ENCODE peak calls at places on chromosomes 3 and 15, in ten cellular contexts. Z is tibial nerve, N is fibroblast of mammary gland, D is cardiac muscle cell, U is thoracic aorta, T is brain microvascular endothelial cell, V is HCT116, Q is cardiac fibroblast, S is SK-N-SH, W is AG04450. F is an unnamed sample.
A peak's percentile ranks its signal among the peaks of the same experiment; 100 is the strongest.

GRCh38 chr3:126417461-126418255 is 22.9 kb downstream of the CFAP100 start:
- DNase-seq in Q (no peak), S (peak; percentile 19), T (no peak), Z (no peak), D (no peak), U (no peak), N (no peak), V (no peak), W (no peak), F (no peak)

GRCh38 chr3:2354702-2355101 is 256.0 kb downstream of the CNTN4 start:
- DNase-seq in Q (peak; percentile 2), Z (no peak), S (peak; percentile 60), T (no peak), U (no peak), W (no peak), N (peak; percentile 33), V (no peak), D (peak; percentile 54), F (no peak)

GRCh38 chr3:139339219-139339906 is 4.5 kb upstream of the MRPS22 start:
- DNase-seq in Q (no peak), U (no peak), W (no peak), N (peak; percentile 19), S (no peak), D (no peak), T (peak; percentile 29), Z (no peak), V (no peak), F (no peak)

GRCh38 chr3:42159706-42160472 is 68.7 kb downstream of the TRAK1 start:
- DNase-seq in D (peak; percentile 89), Z (no peak), W (no peak), S (peak; percentile 86), T (no peak), N (no peak), V (peak; percentile 59), U (no peak), Q (peak; percentile 29), F (peak; percentile 28)

GRCh38 chr3:30496496-30496966 is 109.9 kb upstream of the TGFBR2 start:
- DNase-seq in T (peak; percentile 74), Q (peak; percentile 87), W (peak; percentile 55), Z (peak; percentile 49), U (no peak), D (no peak), N (peak; percentile 84), S (no peak), V (no peak), F (peak; percentile 79)

GRCh38 chr15:43270676-43271306 is 4.1 kb upstream of the TGM5 start:
- DNase-seq in Z (no peak), S (no peak), N (no peak), Q (no peak), D (no peak), V (no peak), U (no peak), T (no peak), W (no peak), F (no peak)

GRCh38 chr3:10353661-10354372 is 32.9 kb upstream of the SEC13 start:
- DNase-seq in Q (peak; percentile 30), D (no peak), U (no peak), W (no peak), Z (no peak), S (peak; percentile 49), V (no peak), N (peak; percentile 18), T (no peak), F (no peak)

GRCh38 chr15:56410712-56411111 is 45.5 kb downstream of the TEX9 start:
- DNase-seq in U (no peak), W (no peak), Q (no peak), S (no peak), D (no peak), N (no peak), V (no peak), T (no peak), Z (no peak), F (no peak)

GRCh38 chr15:38144921-38145320 is 107.7 kb upstream of the SPRED1 start:
- DNase-seq in T (peak; percentile 4), N (peak; percentile 68), V (no peak), Z (no peak), Q (peak; percentile 74), S (no peak), U (no peak), W (no peak), D (no peak), F (no peak)

GRCh38 chr15:62241135-62241770 is 76.2 kb upstream of the C2CD4B start:
- DNase-seq in N (peak; percentile 7), U (no peak), Q (peak; percentile 13), Z (no peak), W (no peak), V (peak; percentile 36), S (no peak), D (peak; percentile 32), T (peak; percentile 3), F (no peak)

GRCh38 chr3:10205461-10206165 is 40.9 kb downstream of the IRAK2 start:
- DNase-seq in Q (peak; percentile 96), S (no peak), D (no peak), N (peak; percentile 97), Z (no peak), T (peak; percentile 84), U (peak; percentile 88), V (peak; percentile 80), W (no peak), F (peak; percentile 89)

DNA sequence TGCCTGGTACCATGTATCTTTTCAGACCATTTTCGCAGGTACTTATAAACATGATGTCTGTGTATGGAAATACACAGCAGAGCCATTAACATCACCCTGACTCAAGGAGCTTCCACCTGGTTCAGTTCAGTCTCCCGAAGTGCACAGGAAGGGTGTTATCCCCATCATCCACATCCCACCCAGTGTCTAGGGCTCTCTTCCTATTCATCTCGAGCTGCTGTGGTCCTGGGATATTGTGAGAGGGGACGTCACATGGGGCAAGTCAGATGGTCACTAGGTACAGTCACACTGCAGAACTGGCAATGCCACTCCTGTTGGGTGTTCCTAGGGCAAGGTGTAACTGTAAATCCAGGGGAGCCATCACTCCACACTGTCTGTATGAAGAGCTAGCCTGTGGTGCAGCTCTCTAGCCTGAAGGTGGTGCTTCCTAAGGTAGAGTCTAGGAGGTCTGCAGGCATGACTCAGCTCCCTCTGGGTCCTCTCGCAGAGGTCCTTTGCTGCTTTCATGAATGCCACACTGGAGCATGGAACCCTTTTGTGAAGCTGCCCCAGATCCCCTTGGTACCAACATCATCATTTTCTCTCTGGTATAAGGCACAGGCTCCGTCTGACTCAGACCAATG is 13.9 kb downstream of the ISLR2 start:
- DNase-seq in D (no peak), U (no peak), Z (no peak), T (no peak), S (no peak), N (no peak), V (peak; percentile 29), Q (no peak), W (no peak), F (no peak)
- TF ChIP-seq CTCF in D (no peak), U (no peak), Z (no peak), T (peak; percentile 33), S (no peak), N (no peak), V (peak; percentile 27), Q (no peak), W (no peak), F (no peak)

GRCh38 chr15:83833569-83833968 is 179.6 kb downstream of the ADAMTSL3 start:
- DNase-seq in N (no peak), Q (no peak), T (no peak), Z (no peak), W (no peak), D (no peak), V (no peak), S (no peak), U (no peak), F (no peak)
- H3K4me3 ChIP-seq in N (no peak overlapping the region), Q (no peak overlapping the region), T (no peak overlapping the region), Z (no peak overlapping the region), W (no peak overlapping the region), D (no peak overlapping the region), V (no peak overlapping the region), S (no peak overlapping the region), U (no peak overlapping the region), F (no peak overlapping the region)

DNA sequence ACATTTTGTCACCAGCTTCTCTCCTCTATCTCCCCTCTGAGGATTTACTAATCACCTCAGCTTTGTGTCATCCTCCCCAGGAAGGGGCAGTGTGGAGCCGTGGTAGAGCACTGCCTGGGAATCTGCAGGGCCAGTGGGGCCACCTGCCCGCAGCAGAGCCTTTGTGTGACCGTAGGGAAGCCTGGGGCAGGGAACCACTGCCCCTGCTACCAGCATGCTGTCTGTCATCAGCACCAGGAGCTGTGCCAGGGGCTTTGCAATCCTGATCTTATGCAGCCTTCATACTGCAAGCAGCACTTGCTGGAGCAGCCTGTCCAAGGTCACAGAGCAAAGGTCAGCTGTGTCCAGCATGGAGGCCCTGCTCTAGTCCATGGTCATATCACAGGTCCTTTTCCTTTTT is 170.2 kb upstream of the IL12A start:
- DNase-seq in U (no peak), Z (no peak), S (peak; percentile 68), W (no peak), N (no peak), V (no peak), D (peak; percentile 41), T (no peak), Q (no peak), F (no peak)
- TF ChIP-seq CTCF in U (no peak), Z (no peak), S (no peak), W (no peak), N (no peak), V (peak; percentile 13), D (no peak), T (peak; percentile 32), Q (no peak), F (no peak)

GRCh38 chr3:168250415-168250861 is 154.7 kb upstream of the GOLIM4 start:
- DNase-seq in Q (peak; percentile 6), N (no peak), Z (no peak), U (no peak), W (no peak), D (peak; percentile 36), V (no peak), S (peak; percentile 15), T (peak; percentile 11), F (no peak)
- H3K4me3 ChIP-seq in Q (peak overlapping the region; percentile 56), N (no peak overlapping the region), Z (peak overlapping the region; percentile 64), U (peak overlapping the region; percentile 82), W (peak overlapping the region; percentile 70), D (peak overlapping the region; percentile 90), V (peak overlapping the region; percentile 50), S (peak overlapping the region; percentile 68), T (peak overlapping the region; percentile 73), F (peak overlapping the region; percentile 50)

DNA sequence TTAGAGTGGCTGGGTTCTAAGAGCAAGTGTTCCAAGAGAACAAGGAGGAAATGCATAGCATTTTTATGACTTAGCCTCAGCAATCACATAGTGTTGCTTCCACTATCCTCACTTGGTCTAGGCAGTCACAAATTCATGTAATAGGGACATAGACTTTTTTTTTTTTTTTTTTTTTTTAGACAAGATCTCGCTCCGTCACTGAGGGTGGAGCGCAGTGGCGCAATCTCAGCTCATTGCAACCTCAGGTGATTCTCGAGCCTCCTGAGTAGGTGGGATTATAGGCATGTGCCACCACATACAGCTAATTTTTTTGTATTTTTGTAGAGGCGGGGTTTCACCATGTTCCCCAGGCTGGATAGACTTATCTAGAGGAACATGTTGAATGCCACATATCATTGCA is 4.7 kb upstream of the GNB4 start:
- DNase-seq in D (no peak), U (no peak), Z (no peak), N (no peak), W (no peak), T (no peak), V (no peak), Q (peak; percentile 30), S (no peak), F (no peak)
- TF ChIP-seq CTCF in D (no peak), U (no peak), Z (no peak), N (no peak), W (no peak), T (no peak), V (no peak), Q (no peak), S (no peak), F (no peak)

GRCh38 chr3:23950303-23950702 is 5.2 kb downstream of the NR1D2 start:
- DNase-seq in W (no peak), N (no peak), D (no peak), T (no peak), Z (no peak), U (no peak), S (no peak), V (no peak), Q (no peak), F (no peak)
- H3K4me3 ChIP-seq in W (no peak overlapping the region), N (no peak overlapping the region), D (no peak overlapping the region), T (no peak overlapping the region), Z (no peak overlapping the region), U (peak overlapping the region; percentile 53), S (no peak overlapping the region), V (no peak overlapping the region), Q (no peak overlapping the region), F (no peak overlapping the region)